ENCODE peak calls at places on chromosomes 12 and 14, in five cellular contexts. H is lower lobe of right lung, Y is body of pancreas, F is lung, X is IMR-90. Q is an unnamed sample. For H3K4me1, the result is how much of the 10 kb centered on the place peaks cover.

GRCh38 chr12:109631236-109632150 is 57.9 kb downstream of the MVK start:
- DNase-seq in H (no peak), Y (no peak), F (no peak), X (no peak), Q (no peak)

GRCh38 chr12:93361159-93361919 is 16.4 kb upstream of the NUDT4 start:
- DNase-seq in H (no peak), Y (peak), F (no peak), X (peak), Q (peak)

GRCh38 chr14:24690492-24690891 is 56.5 kb upstream of the GZMB start:
- DNase-seq in H (no peak), Y (no peak), F (no peak), X (no peak), Q (no peak)

GRCh38 chr12:49949124-49949845 is 1.3 kb upstream of the AQP2 start:
- DNase-seq in H (no peak), Y (no peak), F (no peak), X (no peak), Q (no peak)

GRCh38 chr14:59190372-59190771 is 1.9 kb downstream of the DAAM1 start:
- DNase-seq in H (no peak), Y (peak), F (no peak), X (no peak), Q (no peak)

GRCh38 chr14:32934891-32935633 is 3.6 kb upstream of the NPAS3 start:
- DNase-seq in H (no peak), Y (no peak), F (no peak), X (no peak), Q (no peak)

GRCh38 chr14:21711360-21711961 is 37.8 kb upstream of the OR4E1 start:
- DNase-seq in H (no peak), Y (peak), F (no peak), X (peak), Q (no peak)

GRCh38 chr12:117524806-117525205 is 163.4 kb upstream of the NOS1 start:
- DNase-seq in H (no peak), Y (no peak), F (no peak), X (no peak), Q (no peak)

GRCh38 chr12:127179199-127179598 is 1087.8 kb upstream of the TMEM132C start:
- DNase-seq in H (no peak), Y (no peak), F (no peak), X (no peak), Q (no peak)

GRCh38 chr12:54891717-54892478 is 37.6 kb downstream of the MUCL1 start:
- DNase-seq in H (no peak), Y (peak), F (peak), X (no peak), Q (no peak)

GRCh38 chr12:29026419-29026818 is 122.7 kb upstream of the FAR2 start:
- DNase-seq in H (no peak), Y (no peak), F (no peak), X (no peak), Q (no peak)

GRCh38 chr12:114213055-114213561 is 192.8 kb downstream of the TBX5 start:
- DNase-seq in H (no peak), Y (no peak), F (no peak), X (no peak), Q (peak)

GRCh38 chr12:401235-402126 is at the start of gene CCDC77:
- DNase-seq in H (peak), Y (peak), F (peak), X (peak), Q (peak)

GRCh38 chr12:8890313-8891084 is 23.8 kb upstream of the PHC1 start:
- DNase-seq in H (peak), Y (peak), F (peak), X (peak), Q (no peak)

GRCh38 chr14:51604078-51604477 is 47.6 kb upstream of the FRMD6 start:
- DNase-seq in H (no peak), Y (no peak), F (no peak), X (peak), Q (no peak)

GRCh38 chr14:56004807-56005579 is 113.2 kb upstream of the PELI2 start:
- DNase-seq in H (peak), Y (peak), F (no peak), X (peak), Q (no peak)

GRCh38 chr12:30002677-30003076 is 218.9 kb upstream of the TMTC1 start:
- DNase-seq in H (no peak), Y (no peak), F (no peak), X (no peak), Q (no peak)

GRCh38 chr12:12653922-12654321 is 42.1 kb downstream of the GPR19 start:
- DNase-seq in H (no peak), Y (no peak), F (no peak), X (no peak), Q (no peak)

GRCh38 chr12:42568952-42569916 is 20.3 kb downstream of the PRICKLE1 start:
- DNase-seq in H (no peak), Y (no peak), F (no peak), X (peak), Q (no peak)

GRCh38 chr12:29333178-29333577 is 47.8 kb downstream of the ERGIC2 start:
- DNase-seq in H (no peak), Y (no peak), F (no peak), X (no peak), Q (no peak)

GRCh38 chr12:98754095-98754494 is 109.0 kb downstream of the APAF1 start:
- DNase-seq in H (no peak), Y (no peak), F (no peak), X (peak), Q (no peak)

GRCh38 chr12:10615532-10615931 is 2.1 kb upstream of the MAGOHB start:
- DNase-seq in H (no peak), Y (no peak), F (no peak), X (no peak), Q (no peak)

GRCh38 chr14:89091781-89092180 is 267.3 kb downstream of the TTC8 start:
- DNase-seq in H (no peak), Y (no peak), F (no peak), X (no peak), Q (no peak)

GRCh38 chr14:58362798-58363412 is 32.8 kb upstream of the TOMM20L start:
- DNase-seq in H (no peak), Y (no peak), F (no peak), X (peak), Q (no peak)

GRCh38 chr12:23950775-23951391 is 1.4 kb upstream of the SOX5 start:
- DNase-seq in H (no peak), Y (no peak), F (no peak), X (peak), Q (no peak)

GRCh38 chr14:89185919-89186849 is 230.8 kb downstream of the FOXN3 start:
- DNase-seq in H (no peak), Y (no peak), F (no peak), X (peak), Q (no peak)

GRCh38 chr14:95157987-95158712 is 821 bp upstream of the DICER1 start:
- DNase-seq in H (no peak), Y (no peak), F (no peak), X (no peak), Q (no peak)

GRCh38 chr14:68682166-68683103 is 110.4 kb downstream of the ZFP36L1 start:
- DNase-seq in H (no peak), Y (no peak), F (peak), X (peak), Q (no peak)

GRCh38 chr12:2198088-2198501 is 145.3 kb downstream of the CACNA1C start:
- DNase-seq in H (no peak), Y (no peak), F (no peak), X (peak), Q (no peak)

GRCh38 chr12:76546889-76547288 is 12.7 kb downstream of the OSBPL8 start:
- DNase-seq in H (no peak), Y (no peak), F (no peak), X (no peak), Q (no peak)
- H3K4me1 ChIP-seq in H (under half), Y (under half), F (under half), X (under half), Q (half or more)

GRCh38 chr14:80356413-80356812 is 145.1 kb upstream of the DIO2 start:
- DNase-seq in H (no peak), Y (peak), F (no peak), X (peak), Q (no peak)
- TF ChIP-seq CTCF in H (no peak), Y (peak), F (no peak), X (peak), Q (no peak)

DNA sequence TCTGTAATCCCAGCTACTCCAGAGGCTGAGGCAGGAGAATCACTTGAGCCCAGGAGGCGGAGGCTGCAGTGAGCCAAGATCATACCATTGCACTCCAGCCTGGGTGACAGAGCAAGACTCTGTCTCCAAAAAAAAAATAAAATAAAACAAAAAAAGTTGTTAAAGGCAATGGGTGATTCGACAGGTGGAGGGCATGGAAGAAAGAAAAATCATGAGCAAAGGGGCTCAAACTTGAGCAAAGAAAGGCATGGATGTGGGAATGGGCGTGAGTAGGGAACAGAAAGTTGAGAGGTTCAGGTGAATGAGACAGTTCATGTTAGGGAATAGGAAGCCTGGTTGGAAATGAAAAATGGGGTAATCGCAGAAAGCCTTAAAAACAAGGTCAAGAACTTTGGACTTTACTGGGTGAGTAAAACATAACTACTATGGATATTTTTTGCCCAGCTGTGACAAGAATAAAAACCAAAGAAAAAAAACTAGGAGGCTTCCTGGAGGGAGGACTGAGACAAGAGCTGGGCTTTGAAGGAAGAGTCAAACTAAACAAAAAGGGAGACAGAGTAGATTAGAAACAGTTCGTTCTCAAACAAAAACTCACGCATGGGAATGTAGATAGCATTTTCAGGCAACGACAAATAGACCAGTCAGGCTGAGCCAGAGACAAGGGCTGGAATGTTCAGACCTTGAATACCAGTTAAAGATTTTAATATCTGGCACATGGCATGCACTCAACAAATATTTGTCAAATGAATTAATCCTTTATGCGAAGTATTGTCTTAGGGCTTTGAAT is 18.8 kb downstream of the PYM1 start:
- DNase-seq in H (no peak), Y (peak), F (no peak), X (peak), Q (no peak)
- H3K27ac ChIP-seq in H (peak), Y (peak), F (no peak), X (peak), Q (peak)

DNA sequence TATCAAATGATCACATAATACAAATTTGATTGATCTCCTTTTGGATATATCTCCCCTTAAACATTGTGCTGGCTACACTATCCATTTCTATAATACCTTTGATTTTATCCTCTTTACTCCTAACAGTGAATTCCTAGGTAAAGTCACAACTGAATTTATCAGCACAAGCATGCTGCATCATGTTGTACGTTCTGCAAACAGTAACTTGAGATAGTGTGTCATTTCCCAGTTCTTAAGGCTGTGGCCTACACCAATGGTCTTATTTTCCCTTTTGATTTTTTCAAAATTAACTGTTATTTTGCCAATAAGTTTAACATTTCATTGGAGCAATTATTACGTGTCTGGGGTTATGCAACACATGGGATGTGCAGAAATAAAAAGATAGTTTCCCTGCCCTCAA is 24.8 kb downstream of the PRKCH start:
- DNase-seq in H (no peak), Y (no peak), F (no peak), X (no peak), Q (no peak)
- H3K4me1 ChIP-seq in H (half or more), Y (under half), F (under half), X (under half), Q (half or more)

GRCh38 chr14:103058209-103059055 is 1.1 kb upstream of the CDC42BPB start:
- DNase-seq in H (no peak), Y (no peak), F (no peak), X (peak), Q (no peak)
- TF ChIP-seq CTCF in H (no peak), Y (no peak), F (no peak), X (no peak), Q (no peak)